ENCODE peak calls at places on chromosomes 11 and 22, in seven cellular contexts. S is IMR-90, C is colonic mucosa, Z is transverse colon, F is heart right ventricle, K is mammary epithelial cell, M is substantia nigra. Y is an unnamed sample.
A peak's percentile ranks its signal among the peaks of the same experiment; 100 is the strongest.

GRCh38 chr22:33720166-33720878 is 200.0 kb downstream of the LARGE1 start:
- DNase-seq in K (no peak), S (no peak), F (no peak), C (no peak), Z (no peak), M (no peak), Y (no peak)

GRCh38 chr11:114187173-114187572 is 109.0 kb upstream of the NNMT start:
- DNase-seq in M (no peak), C (no peak), S (no peak), Z (no peak), F (no peak), K (no peak), Y (no peak)

GRCh38 chr11:1302461-1303073 is 6.9 kb downstream of the TOLLIP start:
- DNase-seq in F (no peak), K (no peak), M (no peak), S (no peak), Z (no peak), C (peak; percentile 14), Y (no peak)

GRCh38 chr11:79227732-79228416 is 213.0 kb downstream of the TENM4 start:
- DNase-seq in K (no peak), Z (no peak), M (no peak), F (no peak), C (no peak), S (no peak), Y (no peak)

GRCh38 chr11:63940786-63941185 is 2.0 kb downstream of the NAA40 start:
- DNase-seq in Z (no peak), S (no peak), C (no peak), F (no peak), M (no peak), K (no peak), Y (no peak)

GRCh38 chr11:69122642-69123431 is 32.9 kb upstream of the SMIM38 start:
- DNase-seq in C (peak; percentile 92), K (peak; percentile 85), Z (peak; percentile 92), M (peak; percentile 48), S (peak; percentile 70), F (peak; percentile 66), Y (peak; percentile 68)

GRCh38 chr11:115958089-115959000 is 454.1 kb upstream of the CADM1 start:
- DNase-seq in K (no peak), F (no peak), S (no peak), Z (no peak), C (no peak), M (no peak), Y (no peak)

GRCh38 chr11:116887909-116888556 is 50.6 kb upstream of the APOA1 start:
- DNase-seq in S (peak; percentile 71), Z (no peak), K (no peak), C (no peak), M (no peak), F (no peak), Y (no peak)

GRCh38 chr22:18110194-18110943 is at the start of gene TUBA8:
- DNase-seq in S (peak; percentile 16), Z (peak; percentile 25), F (no peak), M (peak; percentile 88), C (no peak), K (peak; percentile 25), Y (no peak)

GRCh38 chr11:112024778-112025678 is at the start of gene DLAT:
- DNase-seq in S (peak; percentile 75), Z (peak; percentile 93), C (peak; percentile 95), M (peak; percentile 97), F (peak; percentile 88), K (peak; percentile 80), Y (no peak)

GRCh38 chr11:63939351-63939920 is 634 bp downstream of the NAA40 start:
- DNase-seq in Z (peak; percentile 26), M (no peak), K (peak; percentile 28), C (peak; percentile 46), S (no peak), F (no peak), Y (no peak)

GRCh38 chr11:118223576-118223975 is 1.2 kb downstream of the JAML start:
- DNase-seq in K (no peak), Z (no peak), C (no peak), M (no peak), F (no peak), S (no peak), Y (no peak)

GRCh38 chr11:120830092-120830491 is 193.8 kb upstream of the TBCEL start:
- DNase-seq in K (no peak), C (no peak), Z (no peak), F (no peak), M (peak; percentile 27), S (no peak), Y (no peak)

GRCh38 chr11:16239130-16240105 is 116.9 kb downstream of the SOX6 start:
- DNase-seq in K (no peak), C (no peak), Z (no peak), M (no peak), F (no peak), S (peak; percentile 48), Y (no peak)

GRCh38 chr11:82676483-82677094 is 57.1 kb downstream of the FAM181B start:
- DNase-seq in M (no peak), C (no peak), F (no peak), K (no peak), S (no peak), Z (no peak), Y (no peak)

GRCh38 chr11:85967457-85967856 is 101.4 kb downstream of the PICALM start:
- DNase-seq in K (no peak), M (no peak), C (no peak), S (no peak), F (no peak), Z (no peak), Y (no peak)

GRCh38 chr11:112297248-112297866 is 36.7 kb upstream of the PLET1 start:
- DNase-seq in M (no peak), Z (no peak), C (no peak), K (no peak), S (no peak), F (no peak), Y (no peak)

GRCh38 chr11:19989191-19989590 is 171.1 kb downstream of the DBX1 start:
- DNase-seq in K (no peak), F (no peak), M (no peak), Z (no peak), S (peak; percentile 54), C (no peak), Y (no peak)
- H3K27ac ChIP-seq in K (peak overlapping the region; percentile 21), F (peak overlapping the region; percentile 3), M (no peak overlapping the region), Z (peak overlapping the region; percentile 37), S (no peak overlapping the region), C (no peak overlapping the region), Y (peak overlapping the region; percentile 67)

GRCh38 chr11:10354389-10354788 is 49.5 kb downstream of the ADM start:
- DNase-seq in C (no peak), K (no peak), S (no peak), M (no peak), F (no peak), Z (no peak), Y (no peak)

GRCh38 chr11:10352911-10353550 is 48.2 kb downstream of the ADM start:
- DNase-seq in C (no peak), S (no peak), M (no peak), F (no peak), Z (no peak), K (no peak), Y (no peak)

GRCh38 chr11:10356161-10356560 is 51.3 kb downstream of the ADM start:
- DNase-seq in Z (no peak), F (no peak), K (no peak), S (no peak), C (no peak), M (no peak), Y (no peak)

GRCh38 chr11:10351768-10352641 is 47.1 kb downstream of the ADM start:
- DNase-seq in C (peak; percentile 57), M (peak; percentile 7), K (peak; percentile 60), Z (peak; percentile 52), S (peak; percentile 95), F (peak; percentile 85), Y (no peak)

DNA sequence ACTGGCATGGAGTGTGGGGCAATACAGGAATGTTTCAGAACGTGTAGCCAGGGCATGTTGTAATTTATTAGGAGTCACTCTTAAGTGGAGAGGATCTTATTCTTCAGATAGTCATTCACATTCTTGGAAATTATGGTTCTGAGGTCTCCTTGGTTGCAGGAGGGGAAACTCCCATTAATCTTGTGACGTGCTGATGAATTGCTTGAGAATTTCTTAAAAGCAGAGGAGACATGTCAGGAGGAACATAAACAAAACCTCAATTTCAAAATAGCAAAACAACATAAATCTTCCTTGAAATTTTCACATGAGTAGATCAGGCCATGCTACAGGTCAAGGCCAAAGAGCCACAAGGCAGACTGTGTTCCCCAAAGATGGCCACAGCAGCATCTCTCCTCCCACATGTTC is 50.4 kb downstream of the ADM start:
- DNase-seq in Z (no peak), M (no peak), S (no peak), K (peak; percentile 87), C (no peak), F (no peak), Y (no peak)
- H3K27ac ChIP-seq in Z (no peak overlapping the region), M (no peak overlapping the region), S (no peak overlapping the region), K (peak overlapping the region; percentile 2), C (no peak overlapping the region), F (no peak overlapping the region), Y (peak overlapping the region; percentile 6)

GRCh38 chr11:32435511-32435946 is at the start of gene WT1:
- DNase-seq in Z (no peak), F (peak; percentile 64), S (no peak), C (no peak), K (no peak), M (no peak), Y (no peak)

GRCh38 chr11:32435947-32436750 is 810 bp upstream of the WT1 start:
- DNase-seq in Z (no peak), F (peak; percentile 74), M (no peak), S (no peak), K (no peak), C (no peak), Y (no peak)

GRCh38 chr11:32434116-32434386 is 1.3 kb downstream of the WT1 start:
- DNase-seq in F (no peak), K (no peak), M (no peak), S (no peak), C (no peak), Z (no peak), Y (no peak)

GRCh38 chr11:32434387-32435151 is 770 bp downstream of the WT1 start:
- DNase-seq in C (no peak), Z (no peak), K (no peak), F (peak; percentile 56), S (no peak), M (no peak), Y (no peak)

DNA sequence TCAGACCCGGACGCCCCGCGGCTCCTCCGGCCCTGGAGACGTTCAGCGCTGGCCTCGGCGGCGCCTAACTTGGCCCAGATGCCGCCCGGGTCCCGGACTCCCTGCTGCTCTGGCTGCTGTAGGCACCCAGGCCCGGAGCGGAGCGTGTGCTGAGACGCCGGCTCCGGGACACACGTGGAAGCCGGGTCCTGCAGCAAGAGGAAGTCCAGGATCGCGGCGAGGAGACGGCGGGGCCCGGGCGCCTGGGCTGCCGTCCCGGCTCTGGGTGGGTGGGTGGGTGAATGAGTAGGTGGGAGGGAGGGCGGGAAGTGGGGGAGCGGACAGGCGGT is 223 bp downstream of the WT1 start:
- DNase-seq in K (no peak), C (no peak), M (no peak), S (no peak), Z (no peak), F (no peak), Y (no peak)
- H3K27ac ChIP-seq in K (no peak overlapping the region), C (no peak overlapping the region), M (no peak overlapping the region), S (no peak overlapping the region), Z (no peak overlapping the region), F (peak overlapping the region; percentile 92), Y (no peak overlapping the region)

DNA sequence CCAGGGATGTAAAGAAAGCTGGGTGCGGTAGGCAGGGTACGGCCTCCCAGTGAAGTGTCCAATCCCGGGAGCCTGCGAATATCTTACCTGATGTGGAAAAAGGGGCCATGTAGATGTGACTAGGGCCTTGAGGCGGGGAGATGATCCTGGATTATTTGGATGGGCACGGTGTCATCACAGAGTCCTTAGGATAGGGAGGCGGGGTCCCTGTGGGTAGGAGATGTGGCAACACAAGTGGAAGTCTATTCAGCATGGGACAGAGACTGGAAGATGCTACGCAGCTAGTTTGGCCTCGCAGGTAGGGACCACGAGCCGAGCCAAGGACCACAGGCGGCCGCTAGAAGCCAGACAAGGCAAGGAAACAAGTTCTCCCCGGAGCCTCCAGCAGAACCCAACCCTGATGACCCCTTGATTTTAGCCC is 46.4 kb upstream of the SHANK2 start:
- DNase-seq in K (no peak), S (no peak), Z (no peak), M (no peak), F (no peak), C (peak; percentile 13), Y (no peak)
- H3K27ac ChIP-seq in K (peak overlapping the region; percentile 84), S (peak overlapping the region; percentile 89), Z (no peak overlapping the region), M (no peak overlapping the region), F (no peak overlapping the region), C (no peak overlapping the region), Y (peak overlapping the region; percentile 75)

Y was measured in epithelial cell of prostate.